ENCODE peak calls at places on chromosomes 6 and 20, in four cellular contexts. O is T-helper 2 cell, M is KG1, Y is HEK293T. C is an unnamed sample.

GRCh38 chr6:141169419-141169818 is 963.3 kb upstream of the GJE1 start:
- DNase-seq in O (no peak), M (no peak), Y (no peak), C (no peak)

GRCh38 chr6:104955927-104956662 is 812 bp upstream of the LIN28B start:
- DNase-seq in O (no peak), M (no peak), Y (peak), C (no peak)

GRCh38 chr20:34017610-34018009 is 23.9 kb downstream of the RALY start:
- DNase-seq in O (no peak), M (no peak), Y (no peak), C (no peak)

GRCh38 chr6:11140061-11140460 is 28.5 kb upstream of the ERVFRD-1 start:
- DNase-seq in O (no peak), M (no peak), Y (no peak), C (no peak)

GRCh38 chr20:18992418-18992817 is 178.8 kb downstream of the SCP2D1 start:
- DNase-seq in O (no peak), M (no peak), Y (no peak), C (no peak)

GRCh38 chr20:55415567-55416142 is 589.7 kb downstream of the CBLN4 start:
- DNase-seq in O (no peak), M (peak), Y (no peak), C (no peak)

GRCh38 chr6:54299542-54300269 is 8.5 kb upstream of the TINAG start:
- DNase-seq in O (no peak), M (no peak), Y (no peak), C (no peak)

GRCh38 chr6:3366596-3367413 is 90.0 kb downstream of the SLC22A23 start:
- DNase-seq in O (no peak), M (no peak), Y (no peak), C (no peak)

GRCh38 chr6:2725999-2726567 is 24.6 kb downstream of the MYLK4 start:
- DNase-seq in O (no peak), M (no peak), Y (peak), C (no peak)

GRCh38 chr6:34246563-34247391 is 2.0 kb downstream of the SMIM29 start:
- DNase-seq in O (no peak), M (no peak), Y (peak), C (no peak)

GRCh38 chr6:31569861-31570536 is 2.1 kb upstream of the LTA start:
- DNase-seq in O (no peak), M (no peak), Y (no peak), C (no peak)

GRCh38 chr6:97207383-97207782 is 75.6 kb downstream of the MMS22L start:
- DNase-seq in O (no peak), M (no peak), Y (no peak), C (no peak)

GRCh38 chr6:168163096-168163731 is 84.2 kb upstream of the FRMD1 start:
- DNase-seq in O (no peak), M (no peak), Y (no peak), C (no peak)

GRCh38 chr6:134318396-134319281 is 727 bp upstream of the SGK1 start:
- DNase-seq in O (no peak), M (no peak), Y (no peak), C (no peak)

GRCh38 chr6:27448456-27448855 is 24.4 kb downstream of the ZNF184 start:
- DNase-seq in O (no peak), M (no peak), Y (no peak), C (no peak)

GRCh38 chr6:161188547-161189465 is 85.1 kb downstream of the AGPAT4 start:
- DNase-seq in O (no peak), M (no peak), Y (no peak), C (no peak)

GRCh38 chr6:3194535-3195376 is 32.7 kb downstream of the TUBB2B start:
- DNase-seq in O (no peak), M (no peak), Y (no peak), C (no peak)